ENCODE peak calls at places on chromosomes 7 and 10, in ten cellular contexts. L is fibroblast of lung; P is RPMI7951; M is naive thymus-derived CD8-positive, alpha-beta T cell; O is stomach; T is M059J; W is stimulated activated CD4-positive, alpha-beta T cell treated with anti-CD3 and anti-CD28 coated beads, Interleukin-1b, Interleukin-23, amount 100 ng/mL, for 4 hours; U is mesendoderm; A is A673; H is NCI-H1417. E is an unnamed sample.

GRCh38 chr10:102085336-102085735 is 20.2 kb downstream of the HPS6 start:
- DNase-seq in M (no peak), T (no peak), U (no peak), A (no peak), O (no peak), H (no peak), L (no peak), P (no peak), W (no peak), E (no peak)

GRCh38 chr7:114414151-114415053 is at the start of gene FOXP2:
- DNase-seq in A (no peak), M (no peak), U (peak), P (peak), T (no peak), L (peak), O (no peak), H (peak), W (no peak), E (no peak)

GRCh38 chr7:77989981-77990566 is 191.5 kb downstream of the PHTF2 start:
- DNase-seq in U (peak), P (peak), A (peak), M (peak), L (no peak), O (peak), H (no peak), T (peak), W (peak), E (peak)

GRCh38 chr7:31075006-31075405 is 22.9 kb downstream of the ADCYAP1R1 start:
- DNase-seq in O (no peak), U (no peak), W (no peak), M (no peak), L (no peak), H (no peak), A (no peak), T (no peak), P (no peak), E (no peak)

GRCh38 chr7:571096-572012 is 51.7 kb upstream of the PDGFA start:
- DNase-seq in W (no peak), A (no peak), M (no peak), H (no peak), L (no peak), U (no peak), P (no peak), O (no peak), T (no peak), E (no peak)

GRCh38 chr7:121113288-121113687 is 124.8 kb downstream of the CPED1 start:
- DNase-seq in U (no peak), P (no peak), W (no peak), A (no peak), L (peak), M (no peak), T (peak), O (no peak), H (no peak), E (no peak)

GRCh38 chr7:33619264-33619663 is 286.1 kb upstream of the BMPER start:
- DNase-seq in W (no peak), O (no peak), L (no peak), M (no peak), P (no peak), T (no peak), U (no peak), H (no peak), A (no peak), E (no peak)

GRCh38 chr7:90624128-90624980 is 28.2 kb downstream of the CDK14 start:
- DNase-seq in M (no peak), U (peak), P (no peak), O (no peak), H (no peak), L (peak), W (no peak), T (peak), A (peak), E (no peak)

GRCh38 chr7:139758388-139758787 is 19.4 kb downstream of the HIPK2 start:
- DNase-seq in A (no peak), M (no peak), U (no peak), T (no peak), H (peak), L (no peak), P (no peak), O (no peak), W (no peak), E (no peak)

GRCh38 chr7:35249537-35249907 is 4.4 kb downstream of the TBX20 start:
- DNase-seq in T (no peak), W (no peak), M (no peak), O (no peak), U (peak), L (no peak), P (no peak), A (no peak), H (no peak), E (peak)

GRCh38 chr10:97573021-97573420 is 442 bp downstream of the ANKRD2 start:
- DNase-seq in L (peak), M (no peak), T (no peak), O (no peak), H (no peak), W (no peak), U (no peak), P (no peak), A (no peak), E (no peak)

GRCh38 chr10:30870926-30871325 is 160.7 kb downstream of the ZNF438 start:
- DNase-seq in U (no peak), O (no peak), T (no peak), W (no peak), H (no peak), L (peak), P (no peak), M (no peak), A (no peak), E (no peak)

GRCh38 chr7:155583636-155584035 is 37.3 kb upstream of the CNPY1 start:
- DNase-seq in A (no peak), W (no peak), O (no peak), P (no peak), U (no peak), M (no peak), H (no peak), L (no peak), T (no peak), E (no peak)

GRCh38 chr10:76285012-76285411 is 853.6 kb downstream of the LRMDA start:
- DNase-seq in P (peak), O (no peak), M (no peak), W (no peak), T (peak), U (no peak), A (no peak), H (no peak), L (peak), E (no peak)

GRCh38 chr7:77455334-77455733 is 39.2 kb upstream of the GSAP start:
- DNase-seq in A (no peak), O (no peak), L (peak), W (no peak), H (no peak), P (peak), U (no peak), T (peak), M (no peak), E (no peak)

GRCh38 chr10:103653581-103654020 is 160.1 kb downstream of the NEURL1 start:
- DNase-seq in H (peak), P (no peak), W (no peak), O (peak), L (no peak), T (no peak), A (no peak), U (no peak), M (no peak), E (no peak)

GRCh38 chr7:531777-532176 is 12.1 kb upstream of the PDGFA start:
- DNase-seq in T (no peak), P (no peak), A (no peak), H (no peak), L (no peak), O (no peak), U (no peak), W (no peak), M (no peak), E (no peak)

GRCh38 chr10:63375859-63376258 is 89.9 kb downstream of the JMJD1C start:
- DNase-seq in W (no peak), P (no peak), M (no peak), A (no peak), U (no peak), T (no peak), O (no peak), L (no peak), H (no peak), E (no peak)

GRCh38 chr10:26090762-26091161 is 125.8 kb upstream of the GAD2 start:
- DNase-seq in L (no peak), O (no peak), P (no peak), T (no peak), U (no peak), H (no peak), M (no peak), A (no peak), W (no peak), E (no peak)

GRCh38 chr7:157150825-157151412 is 12.2 kb downstream of the UBE3C start:
- DNase-seq in U (peak), T (no peak), W (no peak), L (peak), O (no peak), H (no peak), A (no peak), M (no peak), P (no peak), E (peak)

GRCh38 chr7:128030263-128030998 is 806 bp downstream of the LRRC4 start:
- DNase-seq in O (no peak), P (no peak), M (no peak), T (no peak), U (peak), L (no peak), A (no peak), W (no peak), H (peak), E (peak)

GRCh38 chr7:2941201-2941859 is 97.2 kb upstream of the GNA12 start:
- DNase-seq in H (no peak), L (no peak), A (peak), T (no peak), P (no peak), W (no peak), O (peak), M (no peak), U (no peak), E (no peak)

E was measured in endothelial cell.